ENCODE peak calls at places on chromosome 9, in four cellular contexts. One of them, this sample, is unnamed.

GRCh38 chr9:33816327-33817252 is at the start of gene UBE2R2:
- DNase-seq in HepG2: peak
- DNase-seq in GM12878: peak
- DNase-seq in WTC11: peak
- DNase-seq in this sample: peak

GRCh38 chr9:5947912-5948311 is 57.2 kb downstream of the MLANA start:
- DNase-seq in HepG2: no peak
- DNase-seq in GM12878: peak
- DNase-seq in WTC11: no peak
- DNase-seq in this sample: no peak

GRCh38 chr9:92808726-92809451 is 44.3 kb upstream of the BICD2 start:
- DNase-seq in HepG2: peak
- DNase-seq in GM12878: no peak
- DNase-seq in WTC11: peak
- DNase-seq in this sample: peak

GRCh38 chr9:128026255-128027165 is 40.6 kb downstream of the NAIF1 start:
- DNase-seq in HepG2: no peak
- DNase-seq in GM12878: peak
- DNase-seq in WTC11: no peak
- DNase-seq in this sample: no peak

GRCh38 chr9:16671591-16672137 is 198.8 kb downstream of the BNC2 start:
- DNase-seq in HepG2: no peak
- DNase-seq in GM12878: peak
- DNase-seq in WTC11: no peak
- DNase-seq in this sample: no peak

GRCh38 chr9:89526667-89527066 is 28.8 kb upstream of the SEMA4D start:
- DNase-seq in HepG2: no peak
- DNase-seq in GM12878: no peak
- DNase-seq in WTC11: no peak
- DNase-seq in this sample: no peak

GRCh38 chr9:87499455-87500015 is 1.9 kb downstream of the DAPK1 start:
- DNase-seq in HepG2: no peak
- DNase-seq in GM12878: no peak
- DNase-seq in WTC11: no peak
- DNase-seq in this sample: no peak

GRCh38 chr9:95350266-95350665 is 32.8 kb upstream of the FANCC start:
- DNase-seq in HepG2: no peak
- DNase-seq in GM12878: no peak
- DNase-seq in WTC11: no peak
- DNase-seq in this sample: no peak

GRCh38 chr9:19416143-19416542 is 7.3 kb downstream of the ACER2 start:
- DNase-seq in HepG2: no peak
- DNase-seq in GM12878: no peak
- DNase-seq in WTC11: no peak
- DNase-seq in this sample: no peak

GRCh38 chr9:121770415-121771273 is 119.2 kb downstream of the DAB2IP start:
- DNase-seq in HepG2: no peak
- DNase-seq in GM12878: no peak
- DNase-seq in WTC11: no peak
- DNase-seq in this sample: no peak

GRCh38 chr9:32414856-32415255 is 30.4 kb downstream of the ACO1 start:
- DNase-seq in HepG2: no peak
- DNase-seq in GM12878: no peak
- DNase-seq in WTC11: no peak
- DNase-seq in this sample: no peak

GRCh38 chr9:76390656-76391055 is 3.6 kb downstream of the RFK start:
- DNase-seq in HepG2: no peak
- DNase-seq in GM12878: no peak
- DNase-seq in WTC11: no peak
- DNase-seq in this sample: no peak

GRCh38 chr9:69549310-69550202 is 122.6 kb downstream of the APBA1 start:
- DNase-seq in HepG2: peak
- DNase-seq in GM12878: no peak
- DNase-seq in WTC11: no peak
- DNase-seq in this sample: peak
- TF ChIP-seq TCF7 in HepG2: no peak
- TF ChIP-seq TCF7 in GM12878: no peak
- TF ChIP-seq TCF7 in WTC11: no peak
- TF ChIP-seq TCF7 in this sample: no peak

DNA sequence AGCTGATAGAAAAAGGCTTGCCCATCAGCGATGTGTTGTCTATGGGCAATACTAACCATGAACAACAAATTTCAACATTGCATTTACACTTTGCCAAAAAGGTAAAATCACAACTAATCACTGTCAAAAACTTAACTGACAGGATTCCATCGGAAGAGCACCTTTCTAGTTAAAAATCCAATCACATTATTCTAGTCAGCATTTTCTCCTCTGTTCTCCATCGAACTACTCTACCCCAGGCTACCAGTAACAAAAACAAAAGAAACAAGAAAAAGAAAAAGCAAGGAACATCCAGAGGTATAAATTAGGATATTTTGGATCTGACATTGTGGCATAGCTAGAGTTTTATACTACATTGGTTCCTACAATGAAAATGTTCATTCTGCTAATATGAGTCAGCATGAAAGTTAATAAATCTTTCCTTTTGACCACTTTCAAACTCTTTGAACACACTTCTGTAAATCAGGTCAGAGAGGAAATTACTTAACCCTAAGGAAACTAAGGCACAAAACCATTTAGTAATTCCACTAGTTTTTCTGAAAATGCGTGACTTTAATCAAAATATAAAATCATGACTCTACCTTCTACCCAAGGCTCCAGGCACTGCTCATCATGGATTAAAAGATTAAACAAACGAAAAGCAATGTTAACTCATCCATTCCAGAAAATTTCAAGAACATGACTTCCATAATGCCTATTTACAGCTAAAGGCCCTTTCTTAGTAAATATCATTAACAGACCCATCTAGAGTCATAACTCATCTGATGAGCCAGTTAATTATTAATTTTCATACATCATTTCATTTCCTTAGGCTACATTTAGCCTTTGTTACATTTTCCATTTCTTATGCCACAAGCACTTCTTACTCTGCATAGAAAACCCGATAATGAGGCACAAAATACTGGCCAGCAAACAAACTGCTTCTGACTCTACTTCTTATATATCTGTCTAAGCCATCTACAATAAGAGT is 10.2 kb downstream of the GLIS3 start:
- DNase-seq in HepG2: no peak
- DNase-seq in GM12878: no peak
- DNase-seq in WTC11: no peak
- DNase-seq in this sample: no peak
- TF ChIP-seq TCF7 in HepG2: no peak
- TF ChIP-seq TCF7 in GM12878: no peak
- TF ChIP-seq TCF7 in WTC11: no peak
- TF ChIP-seq TCF7 in this sample: no peak

DNA sequence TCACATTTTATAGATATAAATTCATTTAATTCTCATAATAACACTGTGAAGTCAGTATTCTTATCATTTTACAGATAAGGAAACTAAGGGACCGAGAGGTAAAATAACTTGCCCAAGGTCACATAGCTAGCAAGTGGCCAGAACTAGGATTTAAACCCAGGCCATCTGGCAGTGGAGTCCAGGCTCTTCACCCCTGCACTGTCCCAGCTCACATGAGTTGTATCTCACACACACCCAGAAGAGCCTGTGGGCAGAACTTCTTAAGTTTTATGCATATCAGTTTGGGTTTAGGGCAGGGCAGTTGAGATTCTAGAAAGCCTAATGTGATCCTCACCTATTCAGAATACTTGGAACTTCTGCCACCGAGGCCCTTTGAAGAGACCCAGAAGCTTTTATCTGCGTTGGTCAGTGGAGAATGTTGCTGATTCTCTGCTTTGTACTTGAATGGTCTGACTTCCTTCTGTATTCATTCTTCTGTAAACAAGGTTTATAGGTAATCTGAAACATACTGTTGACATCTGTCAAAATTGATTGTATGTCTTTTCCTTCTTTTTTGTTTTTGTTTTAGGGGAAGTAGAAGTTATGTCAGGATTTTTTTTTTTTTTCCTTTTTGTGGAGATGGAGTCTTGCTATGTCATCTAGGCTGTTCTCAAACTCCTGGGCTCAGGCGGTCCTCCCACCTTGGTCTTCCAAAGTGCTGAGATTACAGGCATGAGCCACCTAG is 75.8 kb downstream of the KIAA1958 start:
- DNase-seq in HepG2: no peak
- DNase-seq in GM12878: no peak
- DNase-seq in WTC11: no peak
- DNase-seq in this sample: no peak
- TF ChIP-seq TCF7 in HepG2: no peak
- TF ChIP-seq TCF7 in GM12878: no peak
- TF ChIP-seq TCF7 in WTC11: no peak
- TF ChIP-seq TCF7 in this sample: no peak

GRCh38 chr9:13436591-13436990 is 157.1 kb upstream of the MPDZ start:
- DNase-seq in HepG2: no peak
- DNase-seq in GM12878: no peak
- DNase-seq in WTC11: no peak
- DNase-seq in this sample: no peak

GRCh38 chr9:13432914-13433313 is 153.4 kb upstream of the MPDZ start:
- DNase-seq in HepG2: no peak
- DNase-seq in GM12878: no peak
- DNase-seq in WTC11: no peak
- DNase-seq in this sample: no peak

GRCh38 chr9:13443380-13444271 is 164.1 kb upstream of the MPDZ start:
- DNase-seq in HepG2: no peak
- DNase-seq in GM12878: no peak
- DNase-seq in WTC11: no peak
- DNase-seq in this sample: no peak

GRCh38 chr9:13437898-13438297 is 158.4 kb upstream of the MPDZ start:
- DNase-seq in HepG2: no peak
- DNase-seq in GM12878: no peak
- DNase-seq in WTC11: no peak
- DNase-seq in this sample: no peak
- TF ChIP-seq TCF7 in HepG2: no peak
- TF ChIP-seq TCF7 in GM12878: no peak
- TF ChIP-seq TCF7 in WTC11: no peak
- TF ChIP-seq TCF7 in this sample: no peak

DNA sequence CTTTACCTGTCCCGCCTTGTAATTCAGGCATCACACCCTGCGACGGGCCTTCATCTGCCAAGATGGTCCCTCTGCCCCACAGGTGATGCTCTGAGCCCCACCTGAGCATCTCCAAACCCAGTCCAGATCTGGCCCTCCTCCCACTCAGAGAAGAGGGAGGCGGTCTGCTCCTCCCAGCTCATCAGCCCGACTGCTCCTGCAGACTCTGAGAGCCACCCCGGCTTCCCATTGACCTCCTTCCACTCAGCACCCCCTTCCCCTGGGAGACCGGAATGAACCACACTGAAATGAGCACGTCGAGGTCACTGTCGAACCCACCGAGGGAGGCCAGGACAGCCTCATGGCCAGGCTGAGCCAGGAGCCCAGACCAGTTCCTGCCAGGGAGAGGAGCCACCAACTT is 12.8 kb downstream of the ABO start:
- DNase-seq in HepG2: no peak
- DNase-seq in GM12878: no peak
- DNase-seq in WTC11: no peak
- DNase-seq in this sample: no peak
- TF ChIP-seq TCF7 in HepG2: no peak
- TF ChIP-seq TCF7 in GM12878: no peak
- TF ChIP-seq TCF7 in WTC11: no peak
- TF ChIP-seq TCF7 in this sample: no peak

GRCh38 chr9:91178281-91179236 is 183.2 kb downstream of the AUH start:
- DNase-seq in HepG2: no peak
- DNase-seq in GM12878: no peak
- DNase-seq in WTC11: no peak
- DNase-seq in this sample: no peak
- TF ChIP-seq TCF7 in HepG2: no peak
- TF ChIP-seq TCF7 in GM12878: no peak
- TF ChIP-seq TCF7 in WTC11: no peak
- TF ChIP-seq TCF7 in this sample: no peak

GRCh38 chr9:81893929-81894328 is 34.3 kb upstream of the SPATA31D4 start:
- DNase-seq in HepG2: no peak
- DNase-seq in GM12878: no peak
- DNase-seq in WTC11: no peak
- DNase-seq in this sample: no peak

GRCh38 chr9:81885586-81885985 is 42.6 kb upstream of the SPATA31D4 start:
- DNase-seq in HepG2: no peak
- DNase-seq in GM12878: no peak
- DNase-seq in WTC11: no peak
- DNase-seq in this sample: no peak

GRCh38 chr9:81894891-81895290 is 33.3 kb upstream of the SPATA31D4 start:
- DNase-seq in HepG2: no peak
- DNase-seq in GM12878: no peak
- DNase-seq in WTC11: no peak
- DNase-seq in this sample: no peak

GRCh38 chr9:81892440-81892839 is 35.8 kb upstream of the SPATA31D4 start:
- DNase-seq in HepG2: no peak
- DNase-seq in GM12878: no peak
- DNase-seq in WTC11: no peak
- DNase-seq in this sample: no peak

GRCh38 chr9:81890104-81890503 is 38.1 kb upstream of the SPATA31D4 start:
- DNase-seq in HepG2: no peak
- DNase-seq in GM12878: no peak
- DNase-seq in WTC11: no peak
- DNase-seq in this sample: no peak
- TF ChIP-seq TCF7 in HepG2: no peak
- TF ChIP-seq TCF7 in GM12878: no peak
- TF ChIP-seq TCF7 in WTC11: no peak
- TF ChIP-seq TCF7 in this sample: no peak

GRCh38 chr9:90578116-90578815 is 64.4 kb downstream of the DIRAS2 start:
- DNase-seq in HepG2: no peak
- DNase-seq in GM12878: no peak
- DNase-seq in WTC11: no peak
- DNase-seq in this sample: no peak
- TF ChIP-seq TCF7 in HepG2: no peak
- TF ChIP-seq TCF7 in GM12878: no peak
- TF ChIP-seq TCF7 in WTC11: no peak
- TF ChIP-seq TCF7 in this sample: no peak

DNA sequence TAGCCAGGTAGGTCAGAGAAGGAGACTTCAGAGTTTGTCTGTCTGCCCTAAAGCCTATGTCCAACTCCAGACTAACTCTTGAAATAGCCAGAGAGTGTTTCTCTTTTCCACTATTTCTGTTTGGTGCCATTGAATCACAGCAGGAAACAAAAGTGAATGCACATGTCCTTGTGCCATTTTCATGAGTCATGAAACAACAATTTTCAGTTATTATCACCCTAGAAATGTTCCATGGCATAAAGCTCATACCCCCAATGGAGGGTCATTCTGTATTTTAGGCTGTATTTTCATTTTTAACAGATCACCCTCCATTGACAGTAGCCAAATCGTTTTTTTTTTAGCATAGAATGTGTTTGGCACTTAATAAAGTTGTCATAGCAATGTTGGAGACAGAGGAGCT is 124.7 kb downstream of the PAPPA start:
- DNase-seq in HepG2: no peak
- DNase-seq in GM12878: no peak
- DNase-seq in WTC11: no peak
- DNase-seq in this sample: no peak
- TF ChIP-seq TCF7 in HepG2: no peak
- TF ChIP-seq TCF7 in GM12878: no peak
- TF ChIP-seq TCF7 in WTC11: no peak
- TF ChIP-seq TCF7 in this sample: no peak